ENCODE peak calls at places on chromosomes 3 and 15, in ten cellular contexts. D is WERI-Rb-1, L is sigmoid colon, R is breast epithelium, W is pancreas, N is brain microvascular endothelial cell, H is AG09309, S is fibroblast of the aortic adventitia, P is DND-41, U is cardiac muscle cell. Q is an unnamed sample.

GRCh38 chr15:29312387-29312786 is 42.8 kb upstream of the NSMCE3 start:
- DNase-seq in D (no peak), L (no peak), R (no peak), W (no peak), N (peak), H (peak), S (peak), P (no peak), U (no peak), Q (no peak)

GRCh38 chr3:128112406-128112968 is 11.1 kb downstream of the RUVBL1 start:
- DNase-seq in D (no peak), L (no peak), R (no peak), W (no peak), N (peak), H (peak), S (peak), P (no peak), U (no peak), Q (no peak)

GRCh38 chr15:77653832-77654480 is 21.2 kb upstream of the LINGO1 start:
- DNase-seq in D (no peak), L (no peak), R (no peak), W (peak), N (no peak), H (no peak), S (no peak), P (no peak), U (no peak), Q (no peak)

GRCh38 chr3:100463002-100463401 is 29.4 kb upstream of the TMEM45A start:
- DNase-seq in D (peak), L (no peak), R (no peak), W (no peak), N (peak), H (peak), S (peak), P (no peak), U (peak), Q (peak)

GRCh38 chr15:71596672-71597071 is 213.7 kb upstream of the NR2E3 start:
- DNase-seq in D (no peak), L (peak), R (peak), W (no peak), N (no peak), H (no peak), S (peak), P (no peak), U (peak), Q (no peak)

GRCh38 chr15:85581495-85581894 is 201.1 kb downstream of the AKAP13 start:
- DNase-seq in D (no peak), L (peak), R (no peak), W (peak), N (no peak), H (no peak), S (no peak), P (peak), U (no peak), Q (no peak)

GRCh38 chr3:42090973-42091731 is at the start of gene TRAK1:
- DNase-seq in D (no peak), L (peak), R (no peak), W (no peak), N (no peak), H (peak), S (peak), P (no peak), U (no peak), Q (no peak)

GRCh38 chr3:134364061-134364935 is 9.9 kb downstream of the AMOTL2 start:
- DNase-seq in D (peak), L (peak), R (peak), W (peak), N (peak), H (peak), S (peak), P (peak), U (peak), Q (no peak)

GRCh38 chr15:68228143-68228970 is 1.2 kb downstream of the CLN6 start:
- DNase-seq in D (no peak), L (no peak), R (no peak), W (no peak), N (no peak), H (no peak), S (peak), P (no peak), U (no peak), Q (no peak)

GRCh38 chr15:57031605-57032004 is 113.2 kb downstream of the TCF12 start:
- DNase-seq in D (no peak), L (peak), R (no peak), W (no peak), N (peak), H (no peak), S (peak), P (no peak), U (no peak), Q (no peak)

GRCh38 chr15:77013786-77014136 is 18.8 kb downstream of the PSTPIP1 start:
- DNase-seq in D (no peak), L (no peak), R (no peak), W (peak), N (no peak), H (no peak), S (no peak), P (no peak), U (no peak), Q (no peak)

GRCh38 chr3:25428003-25428861 is at the start of gene RARB:
- DNase-seq in D (no peak), L (peak), R (peak), W (no peak), N (peak), H (peak), S (peak), P (no peak), U (peak), Q (no peak)

GRCh38 chr3:127784865-127785710 is 37.2 kb downstream of the MGLL start:
- DNase-seq in D (no peak), L (peak), R (no peak), W (no peak), N (no peak), H (no peak), S (no peak), P (no peak), U (no peak), Q (no peak)

GRCh38 chr15:29092376-29093064 is 177.1 kb downstream of the NSMCE3 start:
- DNase-seq in D (no peak), L (peak), R (peak), W (no peak), N (no peak), H (no peak), S (no peak), P (no peak), U (no peak), Q (no peak)

GRCh38 chr15:24756101-24756500 is 80.5 kb downstream of the NPAP1 start:
- DNase-seq in D (no peak), L (no peak), R (no peak), W (no peak), N (no peak), H (no peak), S (no peak), P (no peak), U (no peak), Q (no peak)

GRCh38 chr3:186143280-186143679 is 34.4 kb upstream of the ETV5 start:
- DNase-seq in D (no peak), L (no peak), R (no peak), W (no peak), N (no peak), H (no peak), S (no peak), P (no peak), U (no peak), Q (no peak)

GRCh38 chr3:105518806-105519418 is 152.2 kb downstream of the ALCAM start:
- DNase-seq in D (peak), L (no peak), R (no peak), W (no peak), N (peak), H (peak), S (peak), P (peak), U (peak), Q (peak)

GRCh38 chr15:59611277-59612260 is at the start of gene GCNT3:
- DNase-seq in D (no peak), L (no peak), R (no peak), W (no peak), N (peak), H (no peak), S (peak), P (no peak), U (no peak), Q (no peak)

DNA sequence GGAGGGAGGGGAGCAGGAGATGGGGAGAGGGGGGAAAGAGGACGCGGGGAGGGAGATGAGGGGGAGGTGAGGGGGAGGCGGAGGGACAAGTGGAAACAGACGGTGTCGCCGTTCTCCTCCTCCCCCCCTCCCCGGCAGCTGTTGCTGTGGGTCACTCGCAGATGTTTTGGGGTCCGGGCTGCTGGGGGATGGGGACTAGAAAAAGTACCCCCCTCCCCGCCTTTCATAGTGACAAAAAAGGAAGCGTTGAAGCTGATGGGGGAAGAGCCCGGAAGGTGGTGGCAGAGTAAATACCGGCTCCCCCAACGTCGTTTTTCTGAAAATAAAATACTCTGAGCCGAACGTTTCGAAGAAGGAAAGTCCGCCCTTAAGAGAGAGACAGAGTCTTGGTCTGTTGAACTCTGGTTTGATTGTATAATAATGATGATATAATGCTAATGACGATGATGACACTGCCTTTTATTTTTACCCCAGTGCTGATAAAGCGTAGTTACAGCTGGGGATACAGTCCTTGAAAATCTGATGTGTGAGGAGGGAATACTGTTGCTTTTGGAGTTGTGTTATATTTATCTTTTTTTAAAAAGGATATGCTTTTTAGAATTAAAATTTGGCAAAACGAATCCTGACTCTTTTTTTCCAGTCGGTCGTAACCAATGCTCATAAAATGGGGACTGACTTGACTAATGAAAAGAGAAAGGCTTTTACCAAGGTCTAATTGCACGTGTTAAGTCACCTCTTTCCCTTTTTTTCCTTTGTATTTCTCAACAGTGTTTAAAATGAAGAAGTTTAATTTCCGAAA is 997 bp downstream of the STXBP5L start:
- DNase-seq in D (peak), L (no peak), R (no peak), W (no peak), N (no peak), H (no peak), S (peak), P (no peak), U (no peak), Q (no peak)
- H3K4me3 ChIP-seq in D (peak), L (peak), R (peak), W (peak), N (peak), H (peak), S (peak), P (no peak), U (peak), Q (no peak)

GRCh38 chr15:41018534-41018933 is 65.3 kb downstream of the CHAC1 start:
- DNase-seq in D (no peak), L (no peak), R (no peak), W (no peak), N (no peak), H (no peak), S (peak), P (no peak), U (peak), Q (no peak)
- TF ChIP-seq CTCF in D (no peak), L (no peak), R (peak), W (no peak), N (peak), H (peak), S (peak), P (no peak), U (peak), Q (no peak)

GRCh38 chr15:78811825-78812183 is 540 bp upstream of the ADAMTS7 start:
- DNase-seq in D (no peak), L (no peak), R (no peak), W (peak), N (no peak), H (no peak), S (no peak), P (no peak), U (no peak), Q (no peak)

GRCh38 chr15:78808550-78808949 is 2.7 kb downstream of the ADAMTS7 start:
- DNase-seq in D (peak), L (no peak), R (no peak), W (no peak), N (peak), H (no peak), S (peak), P (peak), U (peak), Q (peak)

GRCh38 chr15:78811124-78811824 is at the start of gene ADAMTS7:
- DNase-seq in D (peak), L (peak), R (no peak), W (peak), N (peak), H (no peak), S (peak), P (no peak), U (peak), Q (no peak)

GRCh38 chr15:78810377-78811123 is 714 bp downstream of the ADAMTS7 start:
- DNase-seq in D (peak), L (peak), R (no peak), W (peak), N (peak), H (no peak), S (peak), P (no peak), U (peak), Q (no peak)

DNA sequence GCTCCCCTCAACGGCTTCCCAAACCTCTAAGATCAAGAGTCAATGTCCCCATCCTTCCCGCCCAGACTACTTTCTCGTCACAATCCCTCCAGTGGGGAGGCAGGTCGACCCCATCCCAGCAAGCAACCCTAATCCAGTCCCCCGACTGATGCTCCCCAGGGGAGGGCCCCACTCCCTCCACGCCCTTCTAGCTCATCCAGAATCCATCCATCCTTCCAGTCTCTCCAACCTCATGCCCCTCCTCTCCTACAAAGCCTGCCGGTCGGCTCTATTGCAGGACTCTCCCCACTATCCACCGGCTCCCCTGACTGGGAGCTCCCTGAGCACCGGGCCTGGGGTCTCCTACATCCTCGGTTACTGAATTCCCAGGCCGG is 1.3 kb downstream of the ADAMTS7 start:
- DNase-seq in D (no peak), L (no peak), R (no peak), W (no peak), N (peak), H (no peak), S (no peak), P (no peak), U (no peak), Q (no peak)
- H3K4me3 ChIP-seq in D (peak), L (peak), R (peak), W (no peak), N (peak), H (peak), S (peak), P (no peak), U (peak), Q (no peak)

GRCh38 chr15:39582977-39583585 is 2.2 kb downstream of the THBS1 start:
- DNase-seq in D (no peak), L (no peak), R (no peak), W (no peak), N (no peak), H (no peak), S (peak), P (no peak), U (no peak), Q (no peak)

GRCh38 chr15:39580630-39581500 is at the start of gene THBS1:
- DNase-seq in D (no peak), L (peak), R (peak), W (peak), N (peak), H (peak), S (peak), P (no peak), U (peak), Q (no peak)

GRCh38 chr15:39582286-39582976 is 1.6 kb downstream of the THBS1 start:
- DNase-seq in D (no peak), L (peak), R (no peak), W (peak), N (no peak), H (peak), S (peak), P (no peak), U (no peak), Q (no peak)

GRCh38 chr15:39580117-39580629 is 706 bp upstream of the THBS1 start:
- DNase-seq in D (peak), L (peak), R (peak), W (peak), N (peak), H (peak), S (peak), P (peak), U (peak), Q (peak)

DNA sequence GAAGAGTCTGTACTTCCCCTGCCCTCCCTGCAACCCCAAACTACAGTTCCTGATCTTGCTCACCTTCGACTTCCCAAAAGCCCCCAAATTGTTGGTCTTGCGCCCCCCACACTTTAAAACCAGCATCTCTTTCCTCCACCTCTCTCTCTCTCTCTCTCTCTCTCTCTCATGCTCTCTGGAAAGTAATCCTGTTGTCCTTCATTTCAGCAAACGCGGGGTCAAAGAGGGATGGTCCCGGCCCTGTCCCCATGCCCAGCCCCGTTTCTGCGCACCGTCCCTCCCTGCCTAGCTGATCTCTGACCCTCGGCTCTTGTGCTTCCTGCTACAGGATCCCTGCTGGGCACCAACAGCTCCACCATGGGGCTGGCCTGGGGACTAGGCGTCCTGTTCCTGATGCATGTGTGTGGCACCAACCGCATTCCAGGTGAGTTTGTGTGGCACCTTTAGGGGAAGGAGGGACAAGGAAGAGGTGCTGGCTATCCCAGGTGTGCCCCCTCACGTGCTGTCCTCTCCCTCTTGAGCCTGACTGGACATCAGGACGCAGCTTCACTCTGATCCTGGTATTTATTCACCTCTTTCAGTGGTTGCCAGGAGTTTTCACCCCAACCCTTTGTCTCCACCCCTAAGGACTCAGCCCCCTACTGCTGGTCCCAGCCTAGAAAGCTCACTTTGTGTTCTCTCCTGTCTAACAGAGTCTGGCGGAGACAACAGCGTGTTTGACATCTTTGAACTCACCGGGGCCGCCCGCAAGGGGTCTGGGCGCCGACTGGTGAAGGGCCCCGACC is 814 bp downstream of the THBS1 start:
- DNase-seq in D (peak), L (peak), R (peak), W (peak), N (no peak), H (peak), S (peak), P (no peak), U (peak), Q (no peak)
- TF ChIP-seq CTCF in D (peak), L (peak), R (no peak), W (peak), N (peak), H (peak), S (peak), P (no peak), U (peak), Q (no peak)

DNA sequence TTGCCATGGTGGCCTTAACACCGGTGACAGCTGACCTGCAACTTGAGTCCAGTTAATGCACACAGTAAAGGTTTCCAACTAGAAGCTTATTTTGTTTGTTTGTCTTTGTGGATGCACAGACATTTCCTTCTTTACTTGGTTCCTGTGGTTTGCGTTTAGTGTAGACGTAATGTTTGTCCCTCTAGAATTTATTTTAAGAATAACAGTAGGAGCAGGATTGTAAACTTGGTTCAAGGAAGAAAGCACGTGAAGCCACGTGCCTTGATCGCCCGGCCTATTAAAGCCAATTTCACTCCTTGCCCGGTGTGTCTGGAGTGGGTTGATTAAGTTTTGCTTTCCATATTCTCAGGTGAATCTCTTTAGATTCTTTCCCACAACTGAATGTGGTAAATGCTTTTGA is 263.2 kb upstream of the C2CD4B start:
- DNase-seq in D (no peak), L (no peak), R (no peak), W (no peak), N (no peak), H (no peak), S (no peak), P (no peak), U (no peak), Q (no peak)
- H3K4me3 ChIP-seq in D (no peak), L (no peak), R (no peak), W (no peak), N (no peak), H (no peak), S (no peak), P (no peak), U (no peak), Q (no peak)